ENCODE peak calls at places on chromosomes 7 and 10, in ten cellular contexts. E is CD4-positive, CD25-positive, alpha-beta regulatory T cell; K is AG08395; V is astrocyte of the spinal cord; A is HTR-8/SVneo; X is kidney tubule cell; F is activated T-cell treated with anti-CD3 and anti-CD28 coated beads, Interleukin-2, amount 50 U/mL, for 72 hours; Z is midbrain; C is A549; T is thoracic aorta. O is an unnamed sample.
A peak's percentile ranks its signal among the peaks of the same experiment; 100 is the strongest.

GRCh38 chr7:111561659-111561908 is 708 bp downstream of the IMMP2L start:
- DNase-seq in C (no peak), E (no peak), X (no peak), T (no peak), K (no peak), V (no peak), Z (no peak), F (peak; percentile 6), A (no peak), O (no peak)

GRCh38 chr10:70970830-70971229 is 82.5 kb upstream of the PCBD1 start:
- DNase-seq in T (no peak), F (no peak), E (no peak), A (no peak), K (no peak), V (no peak), X (peak; percentile 88), C (no peak), Z (no peak), O (no peak)

GRCh38 chr10:72049969-72050781 is 38.2 kb downstream of the SPOCK2 start:
- DNase-seq in Z (no peak), A (no peak), F (no peak), V (no peak), K (no peak), C (no peak), E (no peak), T (no peak), X (no peak), O (no peak)

GRCh38 chr10:133166828-133167692 is 7.0 kb downstream of the KNDC1 start:
- DNase-seq in F (no peak), K (no peak), C (no peak), E (no peak), X (no peak), A (no peak), V (no peak), T (no peak), Z (peak; percentile 64), O (no peak)

GRCh38 chr10:98262571-98262970 is 5.4 kb downstream of the LOXL4 start:
- DNase-seq in C (no peak), E (peak; percentile 10), A (no peak), F (no peak), Z (no peak), X (peak; percentile 67), V (no peak), T (no peak), K (peak; percentile 52), O (peak; percentile 21)

GRCh38 chr7:142319970-142320369 is 62.1 kb upstream of the PRSS58 start:
- DNase-seq in A (no peak), E (peak; percentile 48), K (no peak), F (peak; percentile 55), X (no peak), Z (no peak), T (no peak), V (no peak), C (no peak), O (no peak)

GRCh38 chr7:45721949-45722598 is 147.9 kb downstream of the ADCY1 start:
- DNase-seq in V (no peak), C (no peak), F (no peak), T (no peak), Z (no peak), K (no peak), E (no peak), A (no peak), X (no peak), O (no peak)

GRCh38 chr7:44219371-44220045 is 18.7 kb downstream of the YKT6 start:
- DNase-seq in K (no peak), Z (no peak), E (no peak), C (no peak), A (no peak), V (no peak), X (no peak), F (no peak), T (no peak), O (no peak)

GRCh38 chr7:50471970-50472369 is 21.8 kb upstream of the FIGNL1 start:
- DNase-seq in K (no peak), T (no peak), E (no peak), F (no peak), A (no peak), Z (no peak), V (no peak), C (no peak), X (no peak), O (no peak)

GRCh38 chr10:70602665-70603438 is at the start of gene PRF1:
- DNase-seq in E (peak; percentile 96), Z (no peak), K (no peak), T (no peak), F (peak; percentile 86), C (no peak), V (no peak), X (no peak), A (no peak), O (no peak)

GRCh38 chr10:129385600-129385999 is 81.4 kb upstream of the MGMT start:
- DNase-seq in Z (no peak), T (no peak), E (no peak), F (no peak), K (no peak), C (no peak), X (no peak), A (no peak), V (no peak), O (no peak)

GRCh38 chr7:27094304-27095049 is 1.3 kb downstream of the HOXA1 start:
- DNase-seq in T (no peak), E (no peak), F (no peak), X (no peak), V (no peak), A (no peak), K (no peak), Z (no peak), C (no peak), O (no peak)

GRCh38 chr7:74234549-74234948 is 19.6 kb downstream of the RFC2 start:
- DNase-seq in V (no peak), F (no peak), E (no peak), Z (no peak), C (no peak), T (no peak), K (no peak), A (no peak), X (no peak), O (no peak)

GRCh38 chr10:63375458-63375857 is 90.3 kb downstream of the JMJD1C start:
- DNase-seq in F (no peak), X (no peak), V (no peak), T (no peak), E (no peak), C (no peak), K (no peak), Z (no peak), A (no peak), O (no peak)

GRCh38 chr10:71666607-71667373 is 52.8 kb downstream of the C10orf105 start:
- DNase-seq in F (no peak), T (no peak), V (no peak), A (no peak), Z (no peak), C (no peak), E (no peak), X (peak; percentile 21), K (no peak), O (no peak)

GRCh38 chr7:39557222-39557621 is 9.0 kb upstream of the YAE1 start:
- DNase-seq in E (no peak), T (no peak), A (no peak), X (no peak), C (no peak), K (no peak), V (no peak), Z (no peak), F (no peak), O (no peak)